ENCODE peak calls at places on chromosome 1, in five cellular contexts. J is choroid plexus epithelial cell, O is astrocyte of the cerebellum, E is thoracic aorta, P is astrocyte of the spinal cord. I is an unnamed sample.

GRCh38 chr1:145977016-145977415 is 12.5 kb downstream of the POLR3GL start:
- DNase-seq in J (no peak), O (no peak), E (no peak), P (no peak), I (no peak)

GRCh38 chr1:55074455-55074854 is 35.1 kb downstream of the PCSK9 start:
- DNase-seq in J (no peak), O (no peak), E (no peak), P (no peak), I (no peak)

GRCh38 chr1:43742026-43742425 is 34.7 kb downstream of the ST3GAL3 start:
- DNase-seq in J (no peak), O (no peak), E (no peak), P (no peak), I (no peak)

GRCh38 chr1:200180821-200181220 is 153.3 kb downstream of the NR5A2 start:
- DNase-seq in J (peak; percentile 17), O (no peak), E (no peak), P (peak; percentile 38), I (peak; percentile 39)

GRCh38 chr1:96346708-96347107 is 374.9 kb upstream of the PTBP2 start:
- DNase-seq in J (no peak), O (no peak), E (no peak), P (no peak), I (no peak)

GRCh38 chr1:11514366-11514765 is 35.4 kb downstream of the DISP3 start:
- DNase-seq in J (no peak), O (no peak), E (no peak), P (no peak), I (no peak)

GRCh38 chr1:15948600-15949452 is 27.1 kb downstream of the ZBTB17 start:
- DNase-seq in J (peak; percentile 91), O (peak; percentile 95), E (peak; percentile 73), P (peak; percentile 97), I (peak; percentile 74)

GRCh38 chr1:10510520-10511493 is 36.1 kb downstream of the PEX14 start:
- DNase-seq in J (peak; percentile 79), O (no peak), E (no peak), P (peak; percentile 86), I (peak; percentile 53)

GRCh38 chr1:5253036-5253435 is 598.6 kb downstream of the AJAP1 start:
- DNase-seq in J (no peak), O (no peak), E (no peak), P (no peak), I (no peak)

GRCh38 chr1:188706742-188707141 is 1770.9 kb downstream of the BRINP3 start:
- DNase-seq in J (peak; percentile 47), O (peak; percentile 5), E (no peak), P (peak; percentile 85), I (no peak)

GRCh38 chr1:188709146-188709545 is 1768.5 kb downstream of the BRINP3 start:
- DNase-seq in J (no peak), O (no peak), E (no peak), P (no peak), I (no peak)
- H3K4me3 ChIP-seq in J (no peak overlapping the region), O (no peak overlapping the region), E (no peak overlapping the region), P (no peak overlapping the region), I (no peak overlapping the region)

GRCh38 chr1:115767403-115767802 is 1.1 kb downstream of the CASQ2 start:
- DNase-seq in J (no peak), O (no peak), E (no peak), P (no peak), I (no peak)

GRCh38 chr1:115771847-115772457 is 3.4 kb upstream of the CASQ2 start:
- DNase-seq in J (peak; percentile 87), O (peak; percentile 76), E (peak; percentile 21), P (peak; percentile 83), I (peak; percentile 83)

GRCh38 chr1:115768549-115768948 is at the start of gene CASQ2:
- DNase-seq in J (no peak), O (no peak), E (no peak), P (no peak), I (no peak)

DNA sequence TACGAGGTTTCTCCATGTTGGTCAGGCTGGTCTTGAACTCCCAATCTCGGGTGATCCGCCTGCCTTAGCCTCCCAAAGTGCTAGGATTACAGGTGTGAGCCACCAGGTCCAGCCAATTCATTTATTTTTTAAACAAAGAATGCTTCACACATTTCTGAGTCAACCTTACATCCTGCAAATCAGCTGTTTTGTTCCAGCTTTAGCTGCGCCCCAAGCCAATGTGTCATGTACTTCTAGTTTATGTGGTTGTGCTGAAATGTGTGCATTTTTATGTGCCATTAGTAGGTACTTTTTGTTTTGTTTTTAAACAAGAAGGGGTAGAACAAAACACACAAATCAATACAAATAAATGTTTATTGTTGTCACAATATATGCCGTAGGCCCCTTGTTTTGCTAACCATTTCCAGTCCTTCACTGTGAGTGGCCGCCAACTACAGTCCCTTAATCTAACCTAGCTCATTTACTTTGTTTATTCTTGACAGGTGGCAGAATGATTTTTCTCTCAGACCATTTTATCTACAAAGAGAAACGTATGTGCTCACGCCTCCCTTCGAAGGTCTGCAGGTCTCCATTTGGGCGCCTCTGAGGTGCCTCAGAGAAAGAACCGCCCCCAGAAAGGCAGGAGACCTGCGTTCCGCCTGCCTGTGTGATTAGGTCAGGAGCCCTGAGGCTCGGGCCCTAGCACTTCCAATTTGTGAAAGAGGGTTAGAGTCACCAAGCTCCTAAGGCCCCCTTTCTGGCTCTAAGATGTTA is 2.8 kb upstream of the CASQ2 start:
- DNase-seq in J (no peak), O (no peak), E (no peak), P (no peak), I (no peak)
- H3K4me3 ChIP-seq in J (no peak overlapping the region), O (no peak overlapping the region), E (peak overlapping the region; percentile 58), P (no peak overlapping the region), I (no peak overlapping the region)

GRCh38 chr1:240091614-240092300 is at the start of gene FMN2:
- DNase-seq in J (no peak), O (no peak), E (no peak), P (peak; percentile 55), I (no peak)

GRCh38 chr1:240093120-240093961 is 1.7 kb downstream of the FMN2 start:
- DNase-seq in J (no peak), O (no peak), E (no peak), P (peak; percentile 56), I (no peak)

GRCh38 chr1:240092301-240093119 is 827 bp downstream of the FMN2 start:
- DNase-seq in J (peak; percentile 64), O (no peak), E (no peak), P (peak; percentile 77), I (no peak)

GRCh38 chr1:240091201-240091600 is 482 bp upstream of the FMN2 start:
- DNase-seq in J (no peak), O (no peak), E (no peak), P (no peak), I (no peak)

DNA sequence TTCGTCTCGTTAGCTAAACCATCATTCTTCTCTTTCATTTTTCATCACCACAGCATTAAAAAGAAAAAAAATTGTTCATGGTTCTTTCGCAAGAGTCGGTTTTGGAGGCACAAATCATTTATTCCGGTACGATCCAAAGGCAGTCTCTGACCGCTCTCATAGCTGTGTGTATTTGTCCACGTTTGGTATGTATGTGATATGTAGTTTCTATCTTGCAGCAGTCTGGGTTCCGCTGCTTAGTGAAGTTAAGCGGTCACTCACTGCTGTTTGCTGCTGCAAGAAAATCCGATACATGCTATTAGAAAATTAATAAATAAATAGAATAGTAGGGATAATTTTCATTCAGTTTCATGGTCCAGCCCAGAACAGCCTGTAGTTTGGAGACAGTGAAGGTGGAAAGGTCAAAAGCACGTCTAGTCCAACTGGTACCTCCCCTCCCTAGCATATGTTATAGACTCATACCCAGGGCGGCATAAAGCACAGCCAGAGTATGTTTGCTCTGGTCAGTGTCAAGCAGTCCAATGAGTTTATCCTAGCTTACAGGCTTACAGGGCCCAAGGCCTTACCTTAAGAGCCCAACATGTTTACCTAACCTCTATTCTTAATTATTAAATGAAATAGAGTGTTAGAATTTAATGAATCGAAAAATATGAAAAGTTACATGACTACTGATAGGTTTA is 2.5 kb downstream of the FMN2 start:
- DNase-seq in J (no peak), O (no peak), E (no peak), P (peak; percentile 27), I (no peak)
- H3K4me3 ChIP-seq in J (no peak overlapping the region), O (peak overlapping the region; percentile 70), E (no peak overlapping the region), P (peak overlapping the region; percentile 66), I (peak overlapping the region; percentile 86)

DNA sequence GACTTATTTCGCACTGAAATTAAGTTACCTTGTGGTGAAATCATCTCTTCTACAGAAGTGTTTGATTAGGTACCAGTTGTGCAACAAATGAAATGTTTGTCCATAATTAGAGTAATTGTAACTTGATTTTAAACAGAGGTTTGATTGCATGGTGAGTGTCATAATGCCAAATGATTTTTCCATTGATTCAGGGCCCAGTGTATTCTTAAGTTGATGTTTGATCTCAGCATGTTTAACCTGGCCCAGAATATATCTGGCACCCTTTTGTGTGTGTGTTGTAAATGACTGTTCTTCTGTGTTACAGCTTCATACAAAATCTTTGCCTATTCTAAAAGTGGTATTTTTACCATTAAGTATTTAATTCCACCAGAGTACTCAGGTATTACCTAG is 28.6 kb downstream of the LRRC8B start:
- DNase-seq in J (no peak), O (no peak), E (no peak), P (no peak), I (no peak)
- H3K4me3 ChIP-seq in J (no peak overlapping the region), O (no peak overlapping the region), E (no peak overlapping the region), P (no peak overlapping the region), I (no peak overlapping the region)

GRCh38 chr1:155219592-155220031 is 11.1 kb downstream of the MTX1 start:
- DNase-seq in J (peak; percentile 46), O (no peak), E (no peak), P (no peak), I (no peak)
- H3K4me3 ChIP-seq in J (no peak overlapping the region), O (no peak overlapping the region), E (no peak overlapping the region), P (no peak overlapping the region), I (no peak overlapping the region)

I was measured in HFF-Myc.